ENCODE peak calls at places on chromosomes 6 and 20, in five cellular contexts. P is left ventricle myocardium inferior, N is tibial nerve, I is hepatocyte, V is cardiac muscle cell. Y is an unnamed sample. For H3K9me3, the result is how much of the 10 kb centered on the place peaks cover.

GRCh38 chr20:25525857-25526256 is 59.5 kb downstream of the NINL start:
- DNase-seq in I (peak), V (peak), N (no peak), P (no peak), Y (peak)

GRCh38 chr20:20781029-20781428 is 68.6 kb upstream of the RALGAPA2 start:
- DNase-seq in V (no peak), I (no peak), P (no peak), N (no peak), Y (no peak)

GRCh38 chr20:48745330-48745729 is 82.5 kb downstream of the PREX1 start:
- DNase-seq in N (no peak), I (no peak), V (peak), P (no peak), Y (no peak)

GRCh38 chr20:48129319-48129973 is 344.2 kb upstream of the SULF2 start:
- DNase-seq in V (peak), P (no peak), N (no peak), I (no peak), Y (no peak)

GRCh38 chr20:17878912-17879602 is 89.5 kb downstream of the SNX5 start:
- DNase-seq in N (no peak), P (no peak), I (no peak), V (no peak), Y (no peak)

GRCh38 chr6:5997420-5998093 is 9.2 kb downstream of the NRN1 start:
- DNase-seq in P (no peak), I (no peak), V (no peak), N (no peak), Y (no peak)

GRCh38 chr20:13105864-13106457 is 97.2 kb downstream of the SPTLC3 start:
- DNase-seq in V (peak), P (no peak), N (no peak), I (peak), Y (no peak)

GRCh38 chr6:129860901-129861665 is at the start of gene TMEM244:
- DNase-seq in V (no peak), P (no peak), I (no peak), N (no peak), Y (no peak)

GRCh38 chr20:31684153-31685003 is 38.3 kb downstream of the BCL2L1 start:
- DNase-seq in I (peak), V (no peak), P (no peak), N (no peak), Y (no peak)

GRCh38 chr20:23039885-23040508 is 4.9 kb downstream of the SSTR4 start:
- DNase-seq in V (no peak), P (no peak), N (no peak), I (peak), Y (no peak)

GRCh38 chr20:23434521-23435313 is 4.8 kb upstream of the CSTL1 start:
- DNase-seq in V (no peak), P (no peak), I (no peak), N (no peak), Y (no peak)

GRCh38 chr6:6930223-6930880 is 177.4 kb upstream of the RREB1 start:
- DNase-seq in P (no peak), V (no peak), I (no peak), N (no peak), Y (no peak)

GRCh38 chr6:34791842-34792604 is at the start of gene BLTP3A:
- DNase-seq in P (peak), N (peak), V (peak), I (peak), Y (peak)

GRCh38 chr6:44097782-44098317 is 29.4 kb downstream of the MRPL14 start:
- DNase-seq in N (no peak), P (no peak), V (no peak), I (no peak), Y (no peak)

GRCh38 chr6:46787871-46788270 is 5.3 kb upstream of the MEP1A start:
- DNase-seq in I (no peak), V (no peak), P (no peak), N (no peak), Y (no peak)

GRCh38 chr20:62822788-62823651 is 6.2 kb downstream of the COL9A3 start:
- DNase-seq in P (no peak), I (peak), N (no peak), V (no peak), Y (no peak)

GRCh38 chr6:170088349-170088951 is 202.4 kb downstream of the DLL1 start:
- DNase-seq in N (no peak), P (peak), V (no peak), I (no peak), Y (peak)

GRCh38 chr20:9792674-9793073 is 46.2 kb downstream of the PAK5 start:
- DNase-seq in I (no peak), V (no peak), N (no peak), P (no peak), Y (no peak)

GRCh38 chr6:116564921-116565872 is 6.1 kb upstream of the RWDD1 start:
- DNase-seq in V (peak), P (peak), N (no peak), I (no peak), Y (peak)

GRCh38 chr20:3051385-3052019 is 5.7 kb downstream of the MRPS26 start:
- DNase-seq in N (no peak), P (no peak), V (no peak), I (no peak), Y (no peak)

GRCh38 chr20:62935968-62936585 is 1.9 kb upstream of the GID8 start:
- DNase-seq in N (no peak), P (no peak), I (no peak), V (no peak), Y (no peak)

GRCh38 chr6:34817337-34817910 is 25.5 kb downstream of the BLTP3A start:
- DNase-seq in P (no peak), I (no peak), N (no peak), V (no peak), Y (no peak)

GRCh38 chr6:3022765-3023662 is 23.3 kb downstream of the NQO2 start:
- DNase-seq in P (no peak), I (no peak), N (no peak), V (no peak), Y (no peak)

GRCh38 chr6:98687776-98688175 is 146.6 kb upstream of the POU3F2 start:
- DNase-seq in N (no peak), V (no peak), P (no peak), I (no peak), Y (no peak)

GRCh38 chr6:106628658-106629102 is 618 bp downstream of the RTN4IP1 start:
- DNase-seq in P (no peak), N (no peak), V (no peak), I (peak), Y (no peak)

GRCh38 chr6:104958178-104958520 is 1.2 kb downstream of the LIN28B start:
- DNase-seq in V (no peak), I (no peak), N (no peak), P (no peak), Y (no peak)
- H3K4me3 ChIP-seq in V (peak), I (peak), N (no peak), P (no peak), Y (no peak)

DNA sequence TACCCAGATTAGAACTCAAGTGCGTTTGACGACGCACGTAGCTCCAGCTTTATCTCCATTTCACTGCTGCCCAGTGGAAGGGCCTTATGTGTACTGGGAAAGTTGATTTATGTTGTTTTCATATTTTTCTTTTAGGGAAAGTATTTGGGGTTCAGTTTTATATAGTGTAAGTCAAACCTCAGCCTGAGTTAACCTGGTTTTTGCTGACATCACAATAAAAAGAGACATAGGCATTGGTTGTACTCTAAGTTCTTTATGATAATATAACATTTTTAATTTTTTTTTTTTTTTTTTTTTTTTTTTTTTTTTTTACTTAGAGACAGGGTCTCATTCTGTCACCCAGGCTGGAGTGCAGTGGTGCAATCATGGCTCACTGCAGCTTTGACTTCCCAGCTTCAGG is 34.1 kb upstream of the PRL start:
- DNase-seq in V (no peak), P (no peak), N (no peak), I (no peak), Y (no peak)
- H3K9me3 ChIP-seq in V (under half), P (under half), N (under half), I (under half), Y (under half)

DNA sequence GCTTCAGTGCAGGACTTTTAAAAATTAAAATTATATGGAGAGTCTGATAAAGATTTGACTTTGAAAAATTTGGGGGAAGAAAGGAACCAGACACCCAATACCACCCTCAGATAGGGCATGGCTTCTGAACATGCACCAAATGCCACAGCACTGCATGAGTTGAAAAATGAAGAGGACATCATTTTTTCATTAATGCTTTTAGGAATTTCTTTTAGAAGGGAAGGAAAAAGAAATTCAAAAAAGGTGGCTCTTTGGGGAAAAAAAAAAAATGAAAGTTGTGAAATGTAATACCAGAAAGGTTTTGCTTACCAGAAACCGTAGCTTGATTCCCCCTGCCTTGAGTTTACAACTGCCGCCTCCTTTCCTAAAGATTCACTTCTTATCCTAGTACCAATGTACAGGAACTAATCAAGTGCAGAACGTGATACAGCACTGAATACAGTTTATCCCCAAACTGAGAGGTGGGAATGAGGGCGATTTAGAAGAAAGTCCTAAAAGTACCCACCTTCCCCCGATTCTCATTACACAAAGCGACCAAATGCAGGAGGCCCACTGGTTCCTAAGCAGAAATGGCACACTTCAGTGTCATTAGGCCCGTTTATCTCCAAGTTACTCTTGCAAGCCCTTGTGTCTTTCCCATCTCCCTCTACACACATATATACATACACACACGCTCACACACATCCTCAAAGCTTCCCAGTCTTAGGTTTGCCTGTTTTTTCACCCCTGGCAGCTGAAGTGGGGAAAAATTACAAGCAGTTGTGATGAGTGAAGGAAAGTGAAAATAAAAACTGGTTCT is 2.8 kb downstream of the PPP1R10 start:
- DNase-seq in P (no peak), V (peak), I (no peak), N (no peak), Y (peak)
- H3K4me3 ChIP-seq in P (peak), V (peak), I (peak), N (peak), Y (peak)

GRCh38 chr20:58854638-58855471 is 2.3 kb downstream of the GNAS start:
- DNase-seq in P (no peak), V (no peak), N (no peak), I (no peak), Y (no peak)
- H3K9me3 ChIP-seq in P (under half), V (under half), N (under half), I (under half), Y (under half)

GRCh38 chr6:26550250-26550993 is 12.3 kb downstream of the HMGN4 start:
- DNase-seq in V (peak), N (no peak), P (peak), I (peak), Y (peak)
- H3K4me3 ChIP-seq in V (peak), N (peak), P (peak), I (peak), Y (peak)

GRCh38 chr20:52015155-52015554 is 176.4 kb downstream of the ZFP64 start:
- DNase-seq in N (no peak), V (peak), P (no peak), I (no peak), Y (no peak)
- H3K9me3 ChIP-seq in N (under half), V (under half), P (under half), I (under half), Y (under half)

GRCh38 chr6:141562801-141563763 is 569.6 kb upstream of the GJE1 start:
- DNase-seq in N (peak), I (peak), P (peak), V (peak), Y (peak)
- H3K4me3 ChIP-seq in N (peak), I (no peak), P (peak), V (no peak), Y (no peak)

DNA sequence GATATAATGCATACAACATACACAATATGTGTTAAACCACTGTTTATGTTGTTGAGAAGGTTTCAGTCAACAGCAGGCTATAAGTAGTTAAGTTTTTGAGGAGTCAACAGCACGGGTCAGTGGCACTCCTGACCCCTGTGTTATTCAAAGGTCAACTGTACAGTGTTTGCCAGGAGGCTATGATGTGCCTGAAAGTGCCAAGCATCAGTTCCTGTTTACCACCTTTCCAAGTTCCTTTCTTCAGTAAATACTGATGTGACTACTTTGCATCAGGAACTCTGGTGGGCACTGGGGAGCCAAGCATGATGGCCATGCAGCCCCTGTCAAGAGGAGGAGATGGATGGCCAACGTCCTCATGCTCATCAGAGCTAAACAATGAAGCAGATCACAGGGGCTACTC is 224.4 kb upstream of the EXOC2 start:
- DNase-seq in I (no peak), P (no peak), V (no peak), N (no peak), Y (no peak)
- H3K9me3 ChIP-seq in I (under half), P (under half), V (under half), N (under half), Y (under half)